ENCODE peak calls at places on chromosomes 12 and 14, in six cellular contexts. P is mesenchymal stem cell, K is IMR-90, V is H9, H is neuronal stem cell, M is H1. F is an unnamed sample. For H3K4me1, the result is how much of the 10 kb centered on the place peaks cover.

GRCh38 chr12:74245458-74245857 is 292.2 kb upstream of the ATXN7L3B start:
- DNase-seq in M (no peak), V (no peak), K (no peak), H (no peak), P (no peak), F (no peak)

GRCh38 chr12:124774462-124775167 is 89.0 kb downstream of the SCARB1 start:
- DNase-seq in P (peak), M (no peak), H (no peak), K (peak), V (no peak), F (peak)

GRCh38 chr14:26522985-26523384 is 74.8 kb downstream of the NOVA1 start:
- DNase-seq in P (peak), V (no peak), M (no peak), H (no peak), K (peak), F (no peak)

GRCh38 chr14:92676031-92676430 is 72.4 kb downstream of the LGMN start:
- DNase-seq in P (no peak), M (no peak), H (no peak), K (no peak), V (no peak), F (no peak)

GRCh38 chr14:51095854-51096823 is 1.2 kb upstream of the TRIM9 start:
- DNase-seq in P (peak), H (peak), K (peak), M (no peak), V (peak), F (peak)

GRCh38 chr14:50659327-50659974 is 8.7 kb downstream of the SAV1 start:
- DNase-seq in M (no peak), H (no peak), V (no peak), K (no peak), P (no peak), F (peak)

GRCh38 chr14:64711039-64711438 is 6.8 kb downstream of the PLEKHG3 start:
- DNase-seq in V (no peak), H (no peak), K (no peak), P (no peak), M (no peak), F (no peak)

GRCh38 chr12:85057370-85057963 is 21.3 kb downstream of the LRRIQ1 start:
- DNase-seq in M (peak), H (peak), V (peak), P (peak), K (peak), F (peak)

GRCh38 chr14:88417594-88417993 is 32.1 kb downstream of the SPATA7 start:
- DNase-seq in V (no peak), H (no peak), M (no peak), P (no peak), K (no peak), F (no peak)

GRCh38 chr12:3518902-3519301 is 27.9 kb downstream of the PRMT8 start:
- DNase-seq in M (peak), K (no peak), V (no peak), H (no peak), P (no peak), F (no peak)

GRCh38 chr12:107761502-107761904 is 566 bp upstream of the PRDM4 start:
- DNase-seq in V (peak), P (no peak), M (no peak), K (no peak), H (no peak), F (peak)

GRCh38 chr12:53182836-53183235 is 2.1 kb upstream of the CSAD start:
- DNase-seq in H (no peak), M (no peak), P (no peak), K (no peak), V (no peak), F (no peak)

GRCh38 chr12:129617849-129618248 is 286.0 kb downstream of the TMEM132D start:
- DNase-seq in V (no peak), P (no peak), M (no peak), K (no peak), H (no peak), F (peak)

GRCh38 chr12:6613776-6614512 is 6.8 kb upstream of the CHD4 start:
- DNase-seq in H (peak), V (peak), M (peak), K (peak), P (peak), F (peak)

GRCh38 chr14:24915958-24916595 is 133.9 kb downstream of the STXBP6 start:
- DNase-seq in K (peak), M (no peak), H (no peak), V (no peak), P (no peak), F (no peak)

GRCh38 chr12:1473418-1473817 is 121.0 kb downstream of the FBXL14 start:
- DNase-seq in P (peak), M (no peak), V (no peak), K (no peak), H (no peak), F (no peak)

GRCh38 chr12:71771069-71771468 is 16.4 kb downstream of the RAB21 start:
- DNase-seq in K (no peak), H (no peak), M (no peak), V (no peak), P (no peak), F (no peak)

GRCh38 chr12:5083955-5084849 is 40.5 kb downstream of the KCNA5 start:
- DNase-seq in K (peak), H (peak), V (no peak), P (peak), M (peak), F (peak)

GRCh38 chr12:69254046-69254445 is 14.7 kb downstream of the CPSF6 start:
- DNase-seq in V (no peak), M (no peak), P (peak), K (peak), H (peak), F (peak)

GRCh38 chr14:103998027-103998426 is 55.7 kb upstream of the RD3L start:
- DNase-seq in P (no peak), K (no peak), V (no peak), M (no peak), H (no peak), F (no peak)

GRCh38 chr12:119964876-119965275 is 24.2 kb upstream of the BICDL1 start:
- DNase-seq in K (no peak), P (no peak), H (no peak), V (no peak), M (no peak), F (no peak)

GRCh38 chr12:3897400-3897910 is 24.3 kb upstream of the PARP11 start:
- DNase-seq in M (no peak), V (no peak), H (no peak), K (no peak), P (no peak), F (no peak)

GRCh38 chr14:50311337-50311973 is 574 bp downstream of the L2HGDH start:
- DNase-seq in K (no peak), H (peak), P (no peak), V (no peak), M (no peak), F (peak)

GRCh38 chr14:90274808-90275454 is 18.6 kb downstream of the PSMC1 start:
- DNase-seq in K (peak), M (no peak), V (no peak), P (peak), H (no peak), F (no peak)

GRCh38 chr12:41511247-41511646 is 323.1 kb downstream of the PDZRN4 start:
- DNase-seq in H (no peak), V (no peak), K (no peak), P (no peak), M (no peak), F (no peak)

GRCh38 chr12:42104087-42104486 is 40.6 kb downstream of the GXYLT1 start:
- DNase-seq in M (no peak), K (no peak), P (no peak), H (no peak), V (no peak), F (no peak)

GRCh38 chr12:40473979-40474378 is 218.3 kb upstream of the CNTN1 start:
- DNase-seq in P (no peak), M (no peak), H (no peak), V (no peak), K (no peak), F (no peak)

GRCh38 chr14:22474730-22475351 is 114.2 kb downstream of the DAD1 start:
- DNase-seq in K (peak), H (no peak), V (no peak), M (no peak), P (no peak), F (no peak)

GRCh38 chr14:22900088-22900799 is 17.2 kb downstream of the REM2 start:
- DNase-seq in M (peak), V (peak), P (peak), H (peak), K (peak), F (peak)

GRCh38 chr14:23071975-23072539 is 14.7 kb upstream of the CDH24 start:
- DNase-seq in H (no peak), M (no peak), K (no peak), P (no peak), V (peak), F (peak)

GRCh38 chr12:47771304-47771703 is 1.7 kb upstream of the SLC48A1 start:
- DNase-seq in M (no peak), P (no peak), V (no peak), H (no peak), K (no peak), F (no peak)

GRCh38 chr12:131908082-131908715 is 13.8 kb downstream of the ULK1 start:
- DNase-seq in H (no peak), K (no peak), V (no peak), M (no peak), P (no peak), F (no peak)

GRCh38 chr14:68463299-68463698 is 329.6 kb downstream of the ZFP36L1 start:
- DNase-seq in K (no peak), P (no peak), M (no peak), H (no peak), V (no peak), F (no peak)
- H2BK15ac ChIP-seq in K (no peak), P (no peak), M (no peak), H (no peak), V (no peak), F (no peak)

GRCh38 chr14:75181426-75182062 is 5.1 kb upstream of the TMED10 start:
- DNase-seq in M (no peak), K (no peak), P (no peak), H (peak), V (no peak), F (no peak)

GRCh38 chr14:75175677-75176141 is 703 bp downstream of the TMED10 start:
- DNase-seq in M (no peak), V (no peak), P (no peak), H (no peak), K (peak), F (no peak)

GRCh38 chr14:75170797-75171196 is 5.6 kb downstream of the TMED10 start:
- DNase-seq in H (no peak), M (no peak), P (no peak), K (no peak), V (no peak), F (no peak)

GRCh38 chr14:75174066-75174465 is 2.3 kb downstream of the TMED10 start:
- DNase-seq in P (no peak), K (no peak), H (no peak), V (no peak), M (no peak), F (no peak)

DNA sequence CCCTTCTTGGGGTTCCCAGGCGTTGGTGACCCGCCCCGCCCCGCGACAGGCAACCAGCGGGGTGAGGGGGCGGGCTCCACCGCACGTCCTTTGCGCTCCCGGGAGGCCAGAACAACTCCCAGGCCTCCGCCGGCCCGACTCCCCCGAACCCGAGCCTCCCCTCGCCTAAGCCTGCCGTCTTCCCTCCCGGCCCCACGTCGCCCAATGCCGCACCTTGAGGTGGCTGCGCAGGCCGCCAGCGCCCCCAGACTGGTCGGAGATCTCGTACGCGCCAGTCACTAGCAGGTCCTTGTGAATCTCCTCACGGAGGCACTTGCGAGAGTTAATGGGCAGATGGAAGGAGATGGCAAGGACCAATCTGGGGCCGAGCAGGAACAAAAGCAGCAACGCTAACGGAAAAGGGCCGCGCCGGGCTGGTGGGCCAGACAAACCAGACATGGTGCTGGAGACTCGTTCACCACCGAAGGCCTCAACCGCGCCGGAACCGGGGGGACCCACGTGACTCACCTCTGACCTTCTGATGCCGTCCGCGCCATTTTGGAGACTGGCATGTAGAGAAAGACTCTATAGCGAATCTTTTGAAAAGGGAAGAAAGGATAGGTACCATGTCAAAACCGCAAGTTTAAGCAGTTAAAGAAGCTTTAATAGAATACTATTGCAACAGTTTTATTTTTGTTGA is at the start of gene TMED10:
- DNase-seq in H (peak), P (peak), V (peak), M (peak), K (peak), F (peak)
- H2AK5ac ChIP-seq in H (peak), P (no peak), V (no peak), M (no peak), K (peak), F (no peak)

GRCh38 chr12:83979785-83980184 is 932.8 kb downstream of the SLC6A15 start:
- DNase-seq in H (no peak), M (no peak), P (no peak), V (no peak), K (no peak), F (no peak)
- H3K4me1 ChIP-seq in H (under half), M (under half), P (under half), V (under half), K (under half), F (under half)

GRCh38 chr12:204261-204678 is 9.7 kb downstream of the SLC6A12 start:
- DNase-seq in K (no peak), V (no peak), H (no peak), P (no peak), M (no peak), F (no peak)
- H2BK15ac ChIP-seq in K (no peak), V (no peak), H (peak), P (no peak), M (no peak), F (no peak)

GRCh38 chr14:76926521-76927251 is 100.5 kb downstream of the LRRC74A start:
- DNase-seq in K (peak), M (no peak), V (no peak), H (no peak), P (peak), F (no peak)

GRCh38 chr14:76922092-76922491 is 95.9 kb downstream of the LRRC74A start:
- DNase-seq in V (no peak), K (no peak), M (no peak), H (no peak), P (no peak), F (no peak)

GRCh38 chr14:76924363-76925151 is 98.3 kb downstream of the LRRC74A start:
- DNase-seq in M (peak), P (peak), K (no peak), V (peak), H (peak), F (peak)

GRCh38 chr14:76922599-76922998 is 96.4 kb downstream of the LRRC74A start:
- DNase-seq in K (peak), V (no peak), M (no peak), H (no peak), P (peak), F (peak)

DNA sequence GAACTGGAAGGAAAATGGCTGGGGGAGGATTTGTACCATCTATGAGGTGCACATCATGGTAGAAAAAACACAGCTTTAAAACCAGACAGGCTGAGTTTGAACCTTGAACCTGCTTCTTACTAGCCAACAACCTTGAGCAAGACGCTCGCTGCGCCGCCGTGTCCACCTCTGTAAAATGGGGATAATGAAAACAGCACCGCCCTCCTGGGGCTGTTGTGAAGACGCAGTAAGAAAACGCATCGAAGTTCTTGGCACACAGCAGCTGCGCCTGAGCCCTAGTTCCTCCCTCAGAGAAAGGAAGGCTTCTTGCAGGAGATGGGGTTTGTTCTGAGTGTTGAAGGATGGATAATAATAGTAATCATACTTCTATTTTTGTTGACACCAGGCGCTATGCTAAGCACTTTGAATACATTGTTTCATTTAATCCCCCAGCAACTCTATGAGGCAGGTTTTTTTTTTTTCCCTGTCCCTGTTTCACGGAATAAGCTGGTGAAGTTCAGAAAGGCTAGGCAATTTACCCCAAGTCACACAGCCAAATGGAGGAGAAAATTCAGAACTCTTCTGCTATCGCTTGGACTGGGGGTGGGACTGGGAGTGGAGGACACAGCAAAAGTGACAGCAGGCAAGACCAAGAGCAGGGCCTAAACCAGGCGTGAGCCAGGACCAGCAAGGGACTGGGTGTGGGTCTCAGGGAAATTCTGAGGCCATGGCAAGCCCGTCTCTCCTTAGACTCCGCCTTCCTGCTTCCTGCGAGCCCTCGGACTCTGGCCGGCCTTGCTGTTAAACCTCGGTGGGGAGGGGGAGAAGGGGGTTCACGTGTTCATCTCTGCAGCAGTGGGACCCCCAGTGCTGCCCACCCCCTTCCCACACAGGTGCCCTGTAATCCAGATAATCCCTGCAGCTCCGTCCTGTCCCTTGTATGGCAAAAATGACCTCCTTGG is 97.5 kb downstream of the LRRC74A start:
- DNase-seq in H (no peak), K (no peak), V (no peak), P (no peak), M (peak), F (no peak)
- H2AK5ac ChIP-seq in H (peak), K (peak), V (no peak), P (peak), M (peak), F (no peak)

GRCh38 chr12:67477682-67478265 is 170.8 kb upstream of the DYRK2 start:
- DNase-seq in V (no peak), H (no peak), M (no peak), K (no peak), P (no peak), F (peak)
- H3K4me1 ChIP-seq in V (under half), H (under half), M (under half), K (under half), P (under half), F (under half)

GRCh38 chr14:81366884-81367283 is 33.2 kb downstream of the STON2 start:
- DNase-seq in K (no peak), M (no peak), P (no peak), V (no peak), H (no peak), F (no peak)
- H2BK15ac ChIP-seq in K (no peak), M (no peak), P (no peak), V (no peak), H (no peak), F (no peak)

DNA sequence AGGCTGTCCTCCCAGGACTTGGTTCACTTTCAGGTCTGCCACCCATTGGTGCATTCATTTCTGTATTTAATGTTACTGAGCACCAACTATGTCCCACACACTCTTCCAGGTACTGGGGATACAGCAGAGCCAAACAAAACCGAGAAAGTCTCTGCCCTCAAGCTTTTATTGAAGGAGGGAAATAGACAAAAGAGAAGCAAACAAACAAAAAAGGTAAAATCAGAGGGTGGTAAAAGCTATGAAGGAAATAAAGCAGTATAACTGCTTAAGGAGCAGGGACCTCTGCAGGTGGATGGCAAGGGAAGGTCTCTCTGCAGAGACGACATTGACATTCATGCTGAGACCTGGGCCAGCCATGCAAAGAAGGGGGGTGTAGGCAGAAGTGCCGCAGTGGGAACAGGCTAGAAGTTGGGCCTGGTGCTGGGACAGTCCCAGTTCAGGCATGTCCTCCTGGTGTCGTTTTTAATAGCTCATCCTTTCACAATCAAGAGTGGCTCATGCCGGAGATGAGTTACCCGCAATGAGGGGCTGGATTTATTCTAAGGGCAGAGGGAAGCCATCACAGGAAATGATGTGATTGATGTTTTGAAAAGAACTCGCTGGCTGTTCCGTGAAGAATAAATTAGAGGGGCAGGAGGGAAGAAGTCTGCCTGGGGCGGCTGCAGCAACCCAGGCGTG is 72.8 kb downstream of the IRF2BPL start:
- DNase-seq in H (no peak), V (peak), K (peak), P (peak), M (no peak), F (peak)
- H2AK5ac ChIP-seq in H (no peak), V (no peak), K (peak), P (peak), M (peak), F (peak)